ENCODE peak calls at places on chromosomes 7 and 10, in nine cellular contexts. Z is left ventricle myocardium inferior; S is uterus; F is CD8-positive, alpha-beta memory T cell; X is mesothelial cell of epicardium; C is NT2/D1; E is AG04450; Q is iPS-NIHi11; K is D341Med. R is an unnamed sample.

GRCh38 chr10:28991326-28991725 is 297.5 kb upstream of the LYZL1 start:
- DNase-seq in Z (no peak), S (no peak), F (no peak), X (no peak), C (no peak), E (no peak), Q (peak; percentile 28), K (no peak), R (no peak)

GRCh38 chr7:158809596-158809995 is 19.7 kb downstream of the ESYT2 start:
- DNase-seq in Z (no peak), S (no peak), F (no peak), X (no peak), C (no peak), E (no peak), Q (no peak), K (no peak), R (no peak)

GRCh38 chr10:11064832-11065231 is 47.2 kb downstream of the CELF2 start:
- DNase-seq in Z (no peak), S (no peak), F (no peak), X (no peak), C (no peak), E (no peak), Q (no peak), K (no peak), R (no peak)

GRCh38 chr10:124944982-124945381 is 3.1 kb downstream of the ZRANB1 start:
- DNase-seq in Z (no peak), S (no peak), F (no peak), X (no peak), C (no peak), E (no peak), Q (no peak), K (no peak), R (no peak)

GRCh38 chr7:38795596-38795995 is 113.4 kb downstream of the VPS41 start:
- DNase-seq in Z (no peak), S (no peak), F (no peak), X (no peak), C (no peak), E (no peak), Q (no peak), K (no peak), R (no peak)

GRCh38 chr10:79345241-79346011 is 1.8 kb upstream of the PPIF start:
- DNase-seq in Z (no peak), S (no peak), F (no peak), X (no peak), C (no peak), E (no peak), Q (no peak), K (peak; percentile 4), R (peak; percentile 44)

GRCh38 chr10:6142644-6143043 is 53.8 kb downstream of the RBM17 start:
- DNase-seq in Z (no peak), S (no peak), F (no peak), X (no peak), C (no peak), E (no peak), Q (no peak), K (no peak), R (no peak)

GRCh38 chr7:23514755-23515154 is 17.0 kb downstream of the TRA2A start:
- DNase-seq in Z (no peak), S (no peak), F (no peak), X (no peak), C (no peak), E (no peak), Q (no peak), K (no peak), R (no peak)

GRCh38 chr10:75352650-75353049 is 48.9 kb downstream of the ZNF503 start:
- DNase-seq in Z (no peak), S (no peak), F (no peak), X (no peak), C (no peak), E (no peak), Q (no peak), K (no peak), R (no peak)

GRCh38 chr7:103447073-103447960 is 1.3 kb upstream of the SLC26A5 start:
- DNase-seq in Z (no peak), S (no peak), F (no peak), X (no peak), C (peak; percentile 55), E (peak; percentile 0), Q (peak; percentile 85), K (peak; percentile 83), R (peak; percentile 74)